ENCODE peak calls at places on chromosome 1, in nine cellular contexts. D is fibroblast of lung, R is neuronal stem cell, W is PC-9, A is IMR-90, H is mesenchymal stem cell, G is H9, Y is endothelial cell of umbilical vein, M is H1. U is an unnamed sample.

GRCh38 chr1:39026051-39026946 is at the start of gene NDUFS5:
- DNase-seq in G (peak; percentile 94), D (peak; percentile 97), A (peak; percentile 95), H (peak; percentile 97), Y (peak; percentile 88), M (peak; percentile 85), W (peak; percentile 83), R (peak; percentile 78), U (peak; percentile 86)

GRCh38 chr1:217703326-217703725 is 72.2 kb downstream of the SPATA17 start:
- DNase-seq in M (no peak), D (no peak), A (no peak), H (no peak), Y (no peak), R (no peak), W (no peak), G (no peak), U (no peak)

GRCh38 chr1:168966217-168966616 is 140.3 kb upstream of the ATP1B1 start:
- DNase-seq in G (no peak), Y (no peak), D (no peak), W (no peak), M (no peak), R (no peak), H (no peak), A (no peak), U (no peak)

GRCh38 chr1:202160377-202160940 is at the start of gene PTPN7:
- DNase-seq in G (peak; percentile 28), H (no peak), R (no peak), A (no peak), Y (no peak), W (no peak), D (no peak), M (no peak), U (peak; percentile 69)

GRCh38 chr1:114105401-114105979 is 48.2 kb downstream of the SYT6 start:
- DNase-seq in Y (no peak), H (no peak), G (no peak), W (no peak), R (no peak), A (no peak), M (no peak), D (no peak), U (no peak)

GRCh38 chr1:103942029-103942428 is 192.3 kb downstream of the AMY1C start:
- DNase-seq in Y (no peak), G (no peak), D (no peak), W (no peak), M (no peak), R (no peak), A (no peak), H (no peak), U (no peak)

GRCh38 chr1:194469282-194469681 is 1282.9 kb upstream of the B3GALT2 start:
- DNase-seq in W (no peak), M (no peak), D (no peak), R (no peak), Y (no peak), H (no peak), A (no peak), G (no peak), U (no peak)

GRCh38 chr1:78718566-78718965 is 68.9 kb downstream of the IFI44 start:
- DNase-seq in G (no peak), H (peak; percentile 26), R (no peak), D (peak; percentile 61), A (peak; percentile 51), Y (peak; percentile 6), M (no peak), W (no peak), U (no peak)

GRCh38 chr1:8684590-8684989 is 132.8 kb downstream of the RERE start:
- DNase-seq in D (no peak), M (no peak), H (no peak), Y (peak; percentile 31), A (no peak), G (no peak), W (no peak), R (no peak), U (no peak)

GRCh38 chr1:180299486-180300246 is 69.6 kb downstream of the LHX4 start:
- DNase-seq in D (no peak), Y (no peak), M (no peak), G (no peak), H (no peak), W (no peak), R (no peak), A (no peak), U (no peak)

GRCh38 chr1:165355221-165355976 is 1.1 kb downstream of the LMX1A start:
- DNase-seq in A (no peak), H (no peak), G (peak; percentile 59), W (no peak), Y (no peak), M (peak; percentile 69), D (no peak), R (no peak), U (no peak)

GRCh38 chr1:165353731-165354671 is 2.5 kb downstream of the LMX1A start:
- DNase-seq in Y (no peak), R (no peak), H (no peak), G (peak; percentile 45), W (no peak), M (peak; percentile 69), A (no peak), D (no peak), U (no peak)

GRCh38 chr1:165356876-165357275 is 361 bp upstream of the LMX1A start:
- DNase-seq in D (no peak), W (no peak), G (peak; percentile 52), H (no peak), M (no peak), R (no peak), Y (no peak), A (no peak), U (no peak)

GRCh38 chr1:165354739-165355138 is 1.8 kb downstream of the LMX1A start:
- DNase-seq in M (no peak), D (no peak), Y (no peak), H (no peak), G (no peak), W (no peak), R (no peak), A (no peak), U (no peak)

GRCh38 chr1:165355977-165356811 is at the start of gene LMX1A:
- DNase-seq in Y (no peak), W (no peak), H (no peak), M (peak; percentile 71), G (peak; percentile 57), D (no peak), A (no peak), R (no peak), U (no peak)
- H2AFZ ChIP-seq in Y (no peak within 1 kb of the TSS), W (no peak within 1 kb of the TSS), H (peak within 1 kb of the TSS; percentile 47), M (peak within 1 kb of the TSS; percentile 61), G (no peak within 1 kb of the TSS), D (no peak within 1 kb of the TSS), A (peak within 1 kb of the TSS; percentile 58), R (peak within 1 kb of the TSS; percentile 53), U (no peak within 1 kb of the TSS)

GRCh38 chr1:43900386-43900785 is 33.2 kb upstream of the ARTN start:
- DNase-seq in H (no peak), G (no peak), Y (no peak), R (no peak), A (no peak), M (no peak), D (no peak), W (no peak), U (no peak)
- H2AFZ ChIP-seq in H (no peak overlapping the region), G (no peak overlapping the region), Y (no peak overlapping the region), R (no peak overlapping the region), A (no peak overlapping the region), M (no peak overlapping the region), D (no peak overlapping the region), W (no peak overlapping the region), U (no peak overlapping the region)

GRCh38 chr1:35507947-35508346 is 49.3 kb downstream of the KIAA0319L start:
- DNase-seq in Y (no peak), D (no peak), H (no peak), M (no peak), R (no peak), G (no peak), W (peak; percentile 48), A (no peak), U (no peak)
- H2AFZ ChIP-seq in Y (no peak overlapping the region), D (no peak overlapping the region), H (no peak overlapping the region), M (no peak overlapping the region), R (no peak overlapping the region), G (no peak overlapping the region), W (no peak overlapping the region), A (no peak overlapping the region), U (no peak overlapping the region)

GRCh38 chr1:84939151-84939550 is 46.1 kb upstream of the LPAR3 start:
- DNase-seq in M (no peak), A (peak; percentile 37), Y (no peak), D (peak; percentile 58), G (no peak), R (no peak), H (no peak), W (no peak), U (no peak)

GRCh38 chr1:84939761-84940160 is 46.8 kb upstream of the LPAR3 start:
- DNase-seq in D (no peak), H (no peak), R (no peak), M (no peak), Y (no peak), A (no peak), G (no peak), W (no peak), U (no peak)

GRCh38 chr1:84936116-84936810 is 43.3 kb upstream of the LPAR3 start:
- DNase-seq in W (peak; percentile 56), A (peak; percentile 72), G (no peak), Y (peak; percentile 57), H (peak; percentile 73), M (peak; percentile 53), D (peak; percentile 57), R (peak; percentile 68), U (peak; percentile 71)

GRCh38 chr1:84941843-84942242 is 48.8 kb upstream of the LPAR3 start:
- DNase-seq in H (no peak), R (no peak), M (no peak), A (no peak), D (no peak), Y (no peak), W (no peak), G (no peak), U (no peak)

DNA sequence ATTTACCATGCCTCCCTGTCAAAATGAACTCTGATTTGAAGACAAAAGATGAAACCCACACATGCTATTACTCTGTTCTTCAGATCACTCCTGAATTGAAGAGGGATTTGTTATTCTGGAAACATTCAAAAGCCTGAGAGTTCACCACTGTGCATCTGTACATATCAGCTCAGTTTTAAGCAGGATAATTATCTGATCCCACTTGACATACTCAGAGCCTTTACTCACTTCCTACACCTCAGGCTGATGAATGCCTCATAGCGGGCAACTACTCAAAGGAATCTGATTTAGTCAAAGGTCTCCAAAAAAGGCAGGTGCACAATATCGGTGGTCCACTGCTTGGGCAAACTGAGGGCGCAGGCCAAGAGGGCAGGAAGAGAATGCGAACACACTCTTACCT is 47.5 kb upstream of the LPAR3 start:
- DNase-seq in M (no peak), D (peak; percentile 45), G (no peak), Y (peak; percentile 21), R (no peak), A (no peak), W (no peak), H (no peak), U (no peak)
- H2AFZ ChIP-seq in M (no peak overlapping the region), D (no peak overlapping the region), G (no peak overlapping the region), Y (no peak overlapping the region), R (no peak overlapping the region), A (no peak overlapping the region), W (no peak overlapping the region), H (no peak overlapping the region), U (no peak overlapping the region)

GRCh38 chr1:160109686-160110085 is 5.9 kb upstream of the ATP1A2 start:
- DNase-seq in D (no peak), M (no peak), A (no peak), H (no peak), G (no peak), R (no peak), Y (no peak), W (peak; percentile 58), U (no peak)
- H2AFZ ChIP-seq in D (no peak overlapping the region), M (no peak overlapping the region), A (no peak overlapping the region), H (no peak overlapping the region), G (no peak overlapping the region), R (no peak overlapping the region), Y (no peak overlapping the region), W (no peak overlapping the region), U (no peak overlapping the region)

U was measured in K562.